ENCODE peak calls at places on chromosomes 13 and 19, in five cellular contexts. One of them, this sample, is unnamed.

GRCh38 chr19:13794388-13794751 is 873 bp upstream of the ZSWIM4 start:
- DNase-seq in BJ: peak
- DNase-seq in GM12865: no peak
- DNase-seq in brain microvascular endothelial cell: peak
- DNase-seq in psoas muscle: peak
- DNase-seq in this sample: peak

GRCh38 chr13:86464193-86464592 is 665.0 kb upstream of the SLITRK6 start:
- DNase-seq in BJ: no peak
- DNase-seq in GM12865: no peak
- DNase-seq in brain microvascular endothelial cell: no peak
- DNase-seq in psoas muscle: no peak
- DNase-seq in this sample: no peak

GRCh38 chr19:40542197-40542859 is 34.3 kb upstream of the SHKBP1 start:
- DNase-seq in BJ: no peak
- DNase-seq in GM12865: no peak
- DNase-seq in brain microvascular endothelial cell: no peak
- DNase-seq in psoas muscle: peak
- DNase-seq in this sample: no peak

GRCh38 chr19:29966594-29967249 is 24.7 kb downstream of the URI1 start:
- DNase-seq in BJ: no peak
- DNase-seq in GM12865: peak
- DNase-seq in brain microvascular endothelial cell: no peak
- DNase-seq in psoas muscle: no peak
- DNase-seq in this sample: no peak

GRCh38 chr13:93226623-93227279 is at the start of gene GPC6:
- DNase-seq in BJ: no peak
- DNase-seq in GM12865: no peak
- DNase-seq in brain microvascular endothelial cell: peak
- DNase-seq in psoas muscle: no peak
- DNase-seq in this sample: peak

GRCh38 chr19:20287070-20287469 is 120.1 kb downstream of the ZNF486 start:
- DNase-seq in BJ: no peak
- DNase-seq in GM12865: no peak
- DNase-seq in brain microvascular endothelial cell: no peak
- DNase-seq in psoas muscle: no peak
- DNase-seq in this sample: no peak

GRCh38 chr13:44974056-44974798 is 15.0 kb downstream of the NUFIP1 start:
- DNase-seq in BJ: no peak
- DNase-seq in GM12865: peak
- DNase-seq in brain microvascular endothelial cell: peak
- DNase-seq in psoas muscle: no peak
- DNase-seq in this sample: peak

GRCh38 chr13:107185889-107186288 is 618.0 kb upstream of the ARGLU1 start:
- DNase-seq in BJ: no peak
- DNase-seq in GM12865: no peak
- DNase-seq in brain microvascular endothelial cell: peak
- DNase-seq in psoas muscle: no peak
- DNase-seq in this sample: no peak

GRCh38 chr19:58569943-58570670 is 3.0 kb downstream of the MZF1 start:
- DNase-seq in BJ: no peak
- DNase-seq in GM12865: no peak
- DNase-seq in brain microvascular endothelial cell: no peak
- DNase-seq in psoas muscle: no peak
- DNase-seq in this sample: no peak

GRCh38 chr13:45341799-45342584 is 1.0 kb upstream of the TPT1 start:
- DNase-seq in BJ: no peak
- DNase-seq in GM12865: no peak
- DNase-seq in brain microvascular endothelial cell: no peak
- DNase-seq in psoas muscle: peak
- DNase-seq in this sample: no peak

GRCh38 chr13:85729296-85729695 is 69.9 kb downstream of the SLITRK6 start:
- DNase-seq in BJ: peak
- DNase-seq in GM12865: no peak
- DNase-seq in brain microvascular endothelial cell: no peak
- DNase-seq in psoas muscle: no peak
- DNase-seq in this sample: no peak

GRCh38 chr13:36310417-36311108 is 12.9 kb upstream of the CCDC169 start:
- DNase-seq in BJ: no peak
- DNase-seq in GM12865: no peak
- DNase-seq in brain microvascular endothelial cell: peak
- DNase-seq in psoas muscle: no peak
- DNase-seq in this sample: no peak

GRCh38 chr13:114118086-114118762 is 14.2 kb downstream of the RASA3 start:
- DNase-seq in BJ: no peak
- DNase-seq in GM12865: no peak
- DNase-seq in brain microvascular endothelial cell: peak
- DNase-seq in psoas muscle: peak
- DNase-seq in this sample: no peak

GRCh38 chr13:26943748-26944147 is 183.2 kb upstream of the GPR12 start:
- DNase-seq in BJ: no peak
- DNase-seq in GM12865: no peak
- DNase-seq in brain microvascular endothelial cell: no peak
- DNase-seq in psoas muscle: no peak
- DNase-seq in this sample: no peak

GRCh38 chr13:46149272-46150133 is 32.5 kb downstream of the LCP1 start:
- DNase-seq in BJ: no peak
- DNase-seq in GM12865: no peak
- DNase-seq in brain microvascular endothelial cell: peak
- DNase-seq in psoas muscle: no peak
- DNase-seq in this sample: peak

GRCh38 chr13:41597348-41598041 is 140.1 kb downstream of the RGCC start:
- DNase-seq in BJ: no peak
- DNase-seq in GM12865: no peak
- DNase-seq in brain microvascular endothelial cell: no peak
- DNase-seq in psoas muscle: no peak
- DNase-seq in this sample: no peak

GRCh38 chr19:30552593-30552992 is 180.4 kb downstream of the ZNF536 start:
- DNase-seq in BJ: no peak
- DNase-seq in GM12865: no peak
- DNase-seq in brain microvascular endothelial cell: no peak
- DNase-seq in psoas muscle: no peak
- DNase-seq in this sample: no peak

GRCh38 chr13:113643593-113643992 is 14.4 kb downstream of the ATP4B start:
- DNase-seq in BJ: no peak
- DNase-seq in GM12865: no peak
- DNase-seq in brain microvascular endothelial cell: no peak
- DNase-seq in psoas muscle: no peak
- DNase-seq in this sample: peak

GRCh38 chr13:85148009-85148408 is 651.2 kb downstream of the SLITRK6 start:
- DNase-seq in BJ: no peak
- DNase-seq in GM12865: no peak
- DNase-seq in brain microvascular endothelial cell: no peak
- DNase-seq in psoas muscle: no peak
- DNase-seq in this sample: peak

GRCh38 chr13:46964789-46965527 is 68.1 kb upstream of the HTR2A start:
- DNase-seq in BJ: peak
- DNase-seq in GM12865: no peak
- DNase-seq in brain microvascular endothelial cell: peak
- DNase-seq in psoas muscle: no peak
- DNase-seq in this sample: peak

GRCh38 chr13:107374038-107374437 is 806.1 kb upstream of the ARGLU1 start:
- DNase-seq in BJ: no peak
- DNase-seq in GM12865: no peak
- DNase-seq in brain microvascular endothelial cell: no peak
- DNase-seq in psoas muscle: no peak
- DNase-seq in this sample: no peak

GRCh38 chr13:106533940-106534843 is 1.3 kb downstream of the EFNB2 start:
- DNase-seq in BJ: no peak
- DNase-seq in GM12865: peak
- DNase-seq in brain microvascular endothelial cell: peak
- DNase-seq in psoas muscle: peak
- DNase-seq in this sample: no peak

GRCh38 chr19:17255150-17255621 is 9.4 kb downstream of the USHBP1 start:
- DNase-seq in BJ: no peak
- DNase-seq in GM12865: no peak
- DNase-seq in brain microvascular endothelial cell: no peak
- DNase-seq in psoas muscle: no peak
- DNase-seq in this sample: no peak

GRCh38 chr19:6736917-6737283 is 480 bp downstream of the GPR108 start:
- DNase-seq in BJ: no peak
- DNase-seq in GM12865: no peak
- DNase-seq in brain microvascular endothelial cell: no peak
- DNase-seq in psoas muscle: no peak
- DNase-seq in this sample: no peak

GRCh38 chr19:8609210-8610040 is 1.1 kb downstream of the ADAMTS10 start:
- DNase-seq in BJ: no peak
- DNase-seq in GM12865: no peak
- DNase-seq in brain microvascular endothelial cell: peak
- DNase-seq in psoas muscle: peak
- DNase-seq in this sample: peak
- TF ChIP-seq CTCF in BJ: peak
- TF ChIP-seq CTCF in GM12865: no peak
- TF ChIP-seq CTCF in brain microvascular endothelial cell: peak
- TF ChIP-seq CTCF in psoas muscle: no peak
- TF ChIP-seq CTCF in this sample: peak

DNA sequence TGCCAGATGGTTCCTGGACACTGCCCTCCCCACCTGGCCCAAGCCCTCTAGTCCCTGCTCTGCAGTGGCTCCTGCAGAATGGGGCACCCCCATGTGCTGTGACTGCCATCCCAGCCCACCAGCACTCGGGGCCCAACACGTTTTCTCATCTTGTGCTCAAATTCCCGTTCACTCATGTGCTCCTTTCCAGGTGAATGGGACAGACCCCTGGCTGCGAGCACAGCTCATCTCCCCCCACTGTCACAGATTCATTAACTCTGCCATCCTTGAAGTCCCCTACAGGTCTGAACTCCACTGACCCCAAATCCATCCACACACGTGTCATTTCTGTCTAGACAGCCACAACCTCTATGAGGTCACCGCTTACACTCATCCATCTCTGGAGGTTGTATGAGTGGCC is 23.6 kb downstream of the TUBA3C start:
- DNase-seq in BJ: no peak
- DNase-seq in GM12865: no peak
- DNase-seq in brain microvascular endothelial cell: no peak
- DNase-seq in psoas muscle: no peak
- DNase-seq in this sample: no peak
- H3K4me3 ChIP-seq in BJ: no peak
- H3K4me3 ChIP-seq in GM12865: no peak
- H3K4me3 ChIP-seq in brain microvascular endothelial cell: no peak
- H3K4me3 ChIP-seq in psoas muscle: no peak
- H3K4me3 ChIP-seq in this sample: no peak

GRCh38 chr13:51148952-51149573 is 38.0 kb upstream of the C13orf42 start:
- DNase-seq in BJ: no peak
- DNase-seq in GM12865: peak
- DNase-seq in brain microvascular endothelial cell: peak
- DNase-seq in psoas muscle: no peak
- DNase-seq in this sample: peak
- TF ChIP-seq CTCF in BJ: peak
- TF ChIP-seq CTCF in GM12865: no peak
- TF ChIP-seq CTCF in brain microvascular endothelial cell: peak
- TF ChIP-seq CTCF in psoas muscle: peak
- TF ChIP-seq CTCF in this sample: peak

DNA sequence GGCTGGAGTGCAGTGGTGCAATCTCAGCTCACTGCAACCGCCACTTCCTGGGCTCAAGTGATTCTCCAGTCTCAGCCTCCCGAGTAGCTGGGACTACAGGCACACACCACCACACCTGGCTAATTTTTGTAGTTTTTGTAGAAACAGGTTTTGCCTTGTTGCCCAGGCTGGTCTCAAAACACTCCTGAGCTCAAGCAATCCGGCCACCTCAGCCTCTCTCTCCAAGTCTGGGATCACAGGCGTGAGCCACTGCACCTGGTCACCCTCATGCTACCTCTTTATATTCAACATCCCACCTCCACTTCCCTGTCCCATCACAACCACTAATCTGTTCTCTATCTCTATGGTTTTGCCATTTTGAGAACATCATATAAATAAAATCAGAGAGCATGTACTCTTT is 155.7 kb downstream of the PTPRS start:
- DNase-seq in BJ: no peak
- DNase-seq in GM12865: no peak
- DNase-seq in brain microvascular endothelial cell: no peak
- DNase-seq in psoas muscle: no peak
- DNase-seq in this sample: no peak
- H3K4me3 ChIP-seq in BJ: no peak
- H3K4me3 ChIP-seq in GM12865: no peak
- H3K4me3 ChIP-seq in brain microvascular endothelial cell: no peak
- H3K4me3 ChIP-seq in psoas muscle: no peak
- H3K4me3 ChIP-seq in this sample: no peak